ENCODE peak calls at places on chromosomes 2 and 18, in six cellular contexts. J, E, B, M, X and G are unnamed samples.

GRCh38 chr2:39549718-39550464 is 112.8 kb upstream of the MAP4K3 start:
- DNase-seq in J (no peak), E (no peak), B (no peak), M (no peak), X (no peak), G (no peak)

GRCh38 chr2:147910990-147911473 is 66.2 kb downstream of the ACVR2A start:
- DNase-seq in J (peak), E (no peak), B (peak), M (no peak), X (no peak), G (peak)

GRCh38 chr2:57497489-57498096 is 549.0 kb upstream of the VRK2 start:
- DNase-seq in J (peak), E (no peak), B (peak), M (no peak), X (no peak), G (peak)

GRCh38 chr2:228675042-228675441 is 493.6 kb upstream of the SPHKAP start:
- DNase-seq in J (peak), E (peak), B (no peak), M (peak), X (peak), G (peak)

GRCh38 chr2:241895732-241896641 is 26.5 kb downstream of the RTP5 start:
- DNase-seq in J (peak), E (no peak), B (peak), M (no peak), X (peak), G (peak)

GRCh38 chr18:34787931-34788532 is 77.9 kb downstream of the DTNA start:
- DNase-seq in J (peak), E (peak), B (peak), M (no peak), X (no peak), G (peak)

GRCh38 chr2:17821080-17821479 is 4.8 kb downstream of the MSGN1 start:
- DNase-seq in J (no peak), E (no peak), B (no peak), M (no peak), X (no peak), G (no peak)

GRCh38 chr18:3498705-3499451 is 48.9 kb downstream of the TGIF1 start:
- DNase-seq in J (peak), E (no peak), B (no peak), M (no peak), X (no peak), G (peak)

GRCh38 chr2:170224692-170225091 is 46.7 kb downstream of the MYO3B start:
- DNase-seq in J (peak), E (no peak), B (no peak), M (no peak), X (no peak), G (no peak)

GRCh38 chr2:231362785-231363184 is 32.7 kb upstream of the B3GNT7 start:
- DNase-seq in J (no peak), E (no peak), B (no peak), M (peak), X (no peak), G (no peak)

GRCh38 chr2:214649440-214650205 is 159.9 kb downstream of the BARD1 start:
- DNase-seq in J (no peak), E (no peak), B (peak), M (no peak), X (no peak), G (peak)

GRCh38 chr2:113180131-113180946 is 6.6 kb downstream of the PSD4 start:
- DNase-seq in J (no peak), E (no peak), B (no peak), M (no peak), X (no peak), G (no peak)

GRCh38 chr2:85445316-85446295 is 27.1 kb downstream of the SH2D6 start:
- DNase-seq in J (peak), E (no peak), B (no peak), M (peak), X (no peak), G (peak)

GRCh38 chr2:228157841-228158240 is 23.6 kb downstream of the SPHKAP start:
- DNase-seq in J (no peak), E (no peak), B (no peak), M (no peak), X (no peak), G (no peak)

GRCh38 chr2:39266139-39266805 is 22.5 kb upstream of the CDKL4 start:
- DNase-seq in J (peak), E (no peak), B (peak), M (no peak), X (no peak), G (no peak)

GRCh38 chr2:202064206-202064880 is 8.7 kb upstream of the KIAA2012 start:
- DNase-seq in J (peak), E (no peak), B (peak), M (no peak), X (no peak), G (peak)

GRCh38 chr2:191243154-191243553 is 2.0 kb upstream of the MYO1B start:
- DNase-seq in J (no peak), E (no peak), B (no peak), M (no peak), X (no peak), G (no peak)

GRCh38 chr2:100929142-100929541 is 72.9 kb upstream of the RPL31 start:
- DNase-seq in J (peak), E (no peak), B (no peak), M (no peak), X (no peak), G (peak)

GRCh38 chr2:73987109-73987947 is 2.6 kb downstream of the TET3 start:
- DNase-seq in J (peak), E (no peak), B (no peak), M (no peak), X (no peak), G (peak)

GRCh38 chr2:54728669-54729120 is 5.2 kb downstream of the EML6 start:
- DNase-seq in J (peak), E (no peak), B (peak), M (no peak), X (no peak), G (peak)

GRCh38 chr2:127219716-127220090 is 396 bp downstream of the CYP27C1 start:
- DNase-seq in J (no peak), E (no peak), B (no peak), M (peak), X (no peak), G (peak)

GRCh38 chr2:111227716-111228141 is 107.0 kb downstream of the BCL2L11 start:
- DNase-seq in J (peak), E (no peak), B (no peak), M (no peak), X (no peak), G (peak)

GRCh38 chr2:127566139-127566417 is 30.6 kb downstream of the MYO7B start:
- DNase-seq in J (no peak), E (no peak), B (no peak), M (peak), X (no peak), G (no peak)

GRCh38 chr2:230589497-230590015 is 123.1 kb upstream of the CAB39 start:
- DNase-seq in J (no peak), E (no peak), B (no peak), M (no peak), X (no peak), G (no peak)

GRCh38 chr18:37407571-37407970 is 158.0 kb downstream of the CELF4 start:
- DNase-seq in J (no peak), E (no peak), B (no peak), M (no peak), X (no peak), G (no peak)

GRCh38 chr18:79949571-79950439 is 1.6 kb downstream of the SLC66A2 start:
- DNase-seq in J (no peak), E (no peak), B (no peak), M (peak), X (peak), G (peak)

GRCh38 chr2:45280801-45281200 is 271.5 kb upstream of the SIX2 start:
- DNase-seq in J (no peak), E (no peak), B (no peak), M (no peak), X (no peak), G (no peak)

GRCh38 chr2:191030521-191031154 is 16.7 kb upstream of the STAT1 start:
- DNase-seq in J (peak), E (no peak), B (peak), M (no peak), X (no peak), G (peak)

GRCh38 chr2:238280083-238280816 is 8.2 kb downstream of the PER2 start:
- DNase-seq in J (no peak), E (no peak), B (no peak), M (peak), X (no peak), G (no peak)

GRCh38 chr2:241302759-241303651 is 12.5 kb downstream of the HDLBP start:
- DNase-seq in J (no peak), E (no peak), B (no peak), M (no peak), X (no peak), G (no peak)

GRCh38 chr2:14199040-14199439 is 433.5 kb upstream of the LRATD1 start:
- DNase-seq in J (no peak), E (no peak), B (peak), M (no peak), X (no peak), G (peak)

GRCh38 chr2:172102159-172102857 is 392 bp downstream of the DLX2 start:
- DNase-seq in J (no peak), E (no peak), B (no peak), M (peak), X (no peak), G (no peak)

GRCh38 chr2:172105715-172106124 is 3.0 kb upstream of the DLX2 start:
- DNase-seq in J (no peak), E (no peak), B (no peak), M (no peak), X (no peak), G (no peak)

GRCh38 chr2:172102858-172103359 is at the start of gene DLX2:
- DNase-seq in J (peak), E (peak), B (peak), M (peak), X (peak), G (peak)

GRCh38 chr2:172101707-172102158 is 967 bp downstream of the DLX2 start:
- DNase-seq in J (no peak), E (no peak), B (no peak), M (peak), X (no peak), G (no peak)

DNA sequence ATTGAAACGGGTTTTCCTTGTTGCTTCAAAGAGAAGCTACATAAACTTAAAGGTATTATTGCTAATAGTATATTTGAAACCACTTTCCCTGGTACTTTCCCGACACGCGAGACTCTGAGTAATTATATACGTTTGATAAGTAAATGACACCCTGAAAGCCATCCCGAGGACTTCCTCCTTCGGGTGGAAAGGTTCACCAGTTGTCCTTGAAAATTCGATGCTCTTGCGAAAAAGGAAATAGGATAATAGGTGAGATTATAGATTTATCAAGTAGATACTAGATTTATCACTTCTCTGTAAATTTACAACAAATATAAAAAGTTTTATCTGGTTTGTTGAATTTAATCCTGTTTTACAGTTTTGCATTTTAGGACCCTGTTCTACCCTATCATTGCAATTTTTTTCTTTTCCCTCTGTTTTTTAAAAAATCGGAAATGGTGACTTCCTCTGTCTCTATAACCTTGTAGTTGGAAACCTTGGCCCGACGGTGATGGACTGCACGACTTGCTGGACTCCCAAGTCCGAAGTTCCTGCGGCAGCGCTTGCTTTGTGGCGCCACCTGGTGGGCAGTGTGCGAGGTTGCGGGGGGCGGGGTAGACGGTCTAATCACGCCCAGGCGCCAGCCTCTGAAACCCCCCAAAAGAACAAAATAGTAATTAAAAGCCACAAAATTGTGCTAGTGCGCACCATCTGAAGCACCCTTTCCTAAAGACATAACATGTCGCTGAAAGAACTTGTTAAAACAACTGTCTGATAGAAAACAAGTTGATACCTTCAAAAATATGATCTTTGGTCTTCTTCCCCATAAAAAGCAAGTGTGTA is 982 bp upstream of the DLX2 start:
- DNase-seq in J (peak), E (peak), B (peak), M (peak), X (peak), G (peak)
- H3K4me3 ChIP-seq in J (no peak), E (peak), B (no peak), M (no peak), X (peak), G (no peak)

DNA sequence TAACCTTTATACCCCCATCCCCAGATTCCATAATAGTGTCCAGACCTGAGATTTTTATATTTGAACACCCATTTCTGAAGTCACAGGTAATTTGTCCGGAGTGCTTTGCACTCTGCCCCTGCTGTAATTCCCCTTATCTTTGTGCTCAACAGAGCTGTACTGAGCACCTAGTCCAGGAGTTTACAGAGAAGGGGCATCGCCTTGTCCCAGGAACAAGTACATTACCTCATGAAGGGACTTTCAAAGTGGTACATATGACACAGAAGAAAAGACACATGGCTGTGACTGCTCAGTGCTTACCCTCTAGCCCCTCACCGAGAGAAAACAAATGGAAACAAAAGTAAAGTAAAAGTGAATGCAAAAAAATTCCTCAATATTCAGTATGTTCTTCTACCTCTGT is 373.5 kb downstream of the SOX11 start:
- DNase-seq in J (no peak), E (no peak), B (no peak), M (no peak), X (no peak), G (no peak)
- H3K4me3 ChIP-seq in J (no peak), E (no peak), B (no peak), M (no peak), X (no peak), G (no peak)

GRCh38 chr2:218008060-218009040 is 5.6 kb upstream of the TNS1 start:
- DNase-seq in J (peak), E (no peak), B (no peak), M (no peak), X (no peak), G (no peak)
- H3K4me3 ChIP-seq in J (no peak), E (no peak), B (no peak), M (no peak), X (no peak), G (no peak)

GRCh38 chr2:118855451-118856279 is 8.2 kb upstream of the EN1 start:
- DNase-seq in J (peak), E (peak), B (peak), M (peak), X (peak), G (peak)

GRCh38 chr2:118854507-118855300 is 7.3 kb upstream of the EN1 start:
- DNase-seq in J (no peak), E (no peak), B (no peak), M (no peak), X (no peak), G (no peak)

GRCh38 chr2:118856978-118857676 is 9.7 kb upstream of the EN1 start:
- DNase-seq in J (no peak), E (no peak), B (no peak), M (no peak), X (no peak), G (no peak)

GRCh38 chr2:118857677-118858484 is 10.4 kb upstream of the EN1 start:
- DNase-seq in J (no peak), E (no peak), B (no peak), M (no peak), X (no peak), G (no peak)

GRCh38 chr2:118856330-118856977 is 9.0 kb upstream of the EN1 start:
- DNase-seq in J (no peak), E (no peak), B (no peak), M (no peak), X (no peak), G (no peak)
- H3K4me3 ChIP-seq in J (no peak), E (peak), B (no peak), M (no peak), X (no peak), G (no peak)

GRCh38 chr2:223511168-223511567 is 91.0 kb downstream of the SCG2 start:
- DNase-seq in J (no peak), E (no peak), B (no peak), M (no peak), X (no peak), G (peak)

GRCh38 chr2:223513771-223514455 is 88.2 kb downstream of the SCG2 start:
- DNase-seq in J (peak), E (no peak), B (peak), M (no peak), X (no peak), G (no peak)

GRCh38 chr2:223508372-223508771 is 93.8 kb downstream of the SCG2 start:
- DNase-seq in J (no peak), E (no peak), B (no peak), M (no peak), X (no peak), G (peak)

DNA sequence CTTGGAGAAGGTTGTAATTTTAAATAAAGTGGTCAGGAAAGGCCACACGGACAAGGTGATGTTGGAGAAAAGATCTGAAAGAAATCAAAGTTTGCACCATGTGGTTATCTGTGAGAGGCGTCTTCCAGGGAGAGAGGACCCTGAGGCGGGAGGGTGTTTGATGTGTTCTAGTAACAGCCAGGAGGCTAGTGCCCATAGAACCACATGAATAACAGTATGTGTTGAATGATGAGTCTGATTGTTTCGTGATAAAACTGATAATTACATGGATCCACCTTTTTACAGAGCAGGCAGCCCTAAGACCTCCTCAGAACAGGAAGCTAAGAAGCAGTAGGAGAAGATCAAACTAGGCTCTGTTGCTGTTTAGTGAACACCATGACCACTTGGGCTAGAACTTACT is 91.4 kb downstream of the SCG2 start:
- DNase-seq in J (no peak), E (no peak), B (no peak), M (no peak), X (no peak), G (no peak)
- H3K4me3 ChIP-seq in J (no peak), E (no peak), B (no peak), M (no peak), X (no peak), G (no peak)

DNA sequence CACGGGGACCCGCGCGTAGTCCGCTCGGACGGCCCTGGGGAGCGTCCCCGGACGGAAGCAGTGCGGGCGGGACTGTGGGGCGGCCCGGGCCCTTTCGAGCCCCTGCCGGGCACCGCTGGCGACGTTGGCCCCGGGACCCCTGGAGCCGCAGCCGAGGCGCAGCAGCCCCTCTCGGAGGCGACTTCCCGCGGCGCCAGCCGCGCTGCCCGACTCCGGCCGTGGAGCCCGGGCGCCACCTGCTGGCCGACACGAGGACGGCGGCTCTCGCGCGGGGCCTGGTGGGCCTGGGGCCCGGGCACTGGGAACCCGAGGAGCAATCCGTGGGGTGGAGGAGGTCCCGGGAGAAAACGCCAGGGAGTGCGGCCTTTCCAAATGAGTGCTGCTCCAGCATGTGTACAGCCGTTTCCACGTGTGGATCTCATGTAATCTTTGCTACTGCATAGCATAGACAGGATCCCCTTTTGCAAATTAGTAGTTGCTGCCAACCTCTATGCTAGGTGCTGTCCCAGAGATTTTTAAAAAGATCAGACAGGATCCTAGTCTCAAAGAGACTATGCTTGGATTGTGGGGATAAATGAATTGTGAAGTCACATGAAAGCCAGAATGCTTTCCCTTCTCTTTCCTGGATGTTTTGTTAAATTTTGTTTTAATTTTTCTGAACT is 4.0 kb downstream of the ID2 start:
- DNase-seq in J (peak), E (no peak), B (no peak), M (peak), X (peak), G (peak)
- H3K4me3 ChIP-seq in J (peak), E (peak), B (peak), M (peak), X (peak), G (peak)